ENCODE peak calls at places on chromosomes 7 and 10, in five cellular contexts. J is HCT116, Q is IMR-90, Z is AG09309, P is fibroblast of mammary gland. G is an unnamed sample.

GRCh38 chr10:111370101-111370500 is 293.3 kb downstream of the ADRA2A start:
- DNase-seq in Q (no peak), P (no peak), J (no peak), Z (no peak), G (no peak)

GRCh38 chr7:4861673-4862072 is at the start of gene PAPOLB:
- DNase-seq in J (no peak), P (no peak), Q (no peak), Z (no peak), G (no peak)

GRCh38 chr10:5910323-5911100 is 20.5 kb downstream of the FBH1 start:
- DNase-seq in Q (no peak), J (no peak), P (peak), Z (no peak), G (no peak)

GRCh38 chr7:139680676-139681462 is 96.9 kb downstream of the HIPK2 start:
- DNase-seq in J (peak), Q (peak), Z (peak), P (peak), G (peak)

GRCh38 chr10:87546221-87546620 is 41.5 kb downstream of the MINPP1 start:
- DNase-seq in Q (no peak), Z (no peak), P (peak), J (no peak), G (peak)

GRCh38 chr7:17123020-17123419 is 175.4 kb upstream of the AHR start:
- DNase-seq in J (no peak), Z (peak), Q (peak), P (peak), G (peak)

GRCh38 chr7:3042861-3043489 is 692 bp downstream of the CARD11 start:
- DNase-seq in Q (no peak), J (no peak), P (no peak), Z (no peak), G (no peak)

GRCh38 chr7:106068538-106068961 is 43.6 kb downstream of the SYPL1 start:
- DNase-seq in P (no peak), J (no peak), Z (no peak), Q (no peak), G (no peak)

GRCh38 chr10:121426307-121426706 is 171.9 kb downstream of the FGFR2 start:
- DNase-seq in J (peak), Q (no peak), Z (no peak), P (no peak), G (no peak)

GRCh38 chr7:16989883-16990413 is 108.2 kb upstream of the AGR3 start:
- DNase-seq in J (peak), P (peak), Z (peak), Q (peak), G (peak)

GRCh38 chr7:22442187-22442886 is 57.7 kb downstream of the STEAP1B start:
- DNase-seq in P (no peak), J (no peak), Z (no peak), Q (no peak), G (no peak)

GRCh38 chr7:37920619-37921339 is at the start of gene EPDR1:
- DNase-seq in Q (no peak), J (peak), Z (no peak), P (no peak), G (no peak)
- H3K4me3 ChIP-seq in Q (no peak), J (peak), Z (peak), P (peak), G (peak)

DNA sequence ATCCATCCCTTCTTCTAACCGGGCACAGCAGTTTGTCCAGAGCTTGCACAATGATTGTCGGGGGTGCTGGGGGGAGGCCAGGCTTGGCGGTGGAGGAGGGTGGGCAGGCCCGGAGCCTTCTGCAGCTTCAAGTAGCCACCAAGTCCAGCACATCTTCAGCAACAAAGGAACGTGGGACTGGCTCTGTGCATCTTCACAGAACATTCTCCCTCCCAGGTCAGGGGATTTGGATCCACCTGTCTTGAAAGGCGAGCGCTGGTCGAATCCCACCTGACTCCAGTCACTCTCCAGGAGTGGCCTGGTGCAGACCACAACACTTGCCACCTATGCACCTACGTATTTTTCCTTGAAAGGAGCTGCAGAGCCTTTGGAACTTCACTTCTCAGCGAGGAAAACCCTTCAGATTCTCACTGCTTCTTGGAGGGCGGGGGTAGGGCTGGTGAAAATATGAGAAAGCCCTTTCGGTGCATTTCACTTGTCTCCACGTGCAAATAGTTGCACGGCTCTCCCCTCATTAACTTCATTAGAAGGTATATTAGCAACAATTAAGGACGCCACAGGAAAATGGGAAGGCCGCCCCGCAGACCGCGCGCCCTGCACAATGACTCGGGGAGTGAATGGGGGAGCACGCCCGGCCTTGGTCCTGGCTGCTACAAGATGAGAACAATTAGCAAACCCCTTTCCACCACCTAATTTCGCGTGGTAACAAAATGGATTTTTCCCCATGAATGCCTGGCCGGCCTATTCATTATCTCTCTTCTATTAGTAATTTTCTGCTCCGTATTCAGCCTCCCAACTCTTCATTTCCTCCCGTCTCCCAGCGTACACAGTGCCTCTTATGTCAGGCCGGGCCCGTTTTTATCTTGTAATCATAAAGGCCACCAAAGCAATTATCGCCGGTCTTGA is 346.7 kb downstream of the DNAJB6 start:
- DNase-seq in J (no peak), Z (no peak), Q (no peak), P (no peak), G (no peak)
- H3K4me3 ChIP-seq in J (no peak), Z (no peak), Q (no peak), P (peak), G (no peak)

GRCh38 chr7:102029616-102030015 is 212.2 kb downstream of the CUX1 start:
- DNase-seq in P (no peak), Z (no peak), J (no peak), Q (no peak), G (no peak)
- H3K4me3 ChIP-seq in P (no peak), Z (no peak), J (no peak), Q (no peak), G (no peak)

DNA sequence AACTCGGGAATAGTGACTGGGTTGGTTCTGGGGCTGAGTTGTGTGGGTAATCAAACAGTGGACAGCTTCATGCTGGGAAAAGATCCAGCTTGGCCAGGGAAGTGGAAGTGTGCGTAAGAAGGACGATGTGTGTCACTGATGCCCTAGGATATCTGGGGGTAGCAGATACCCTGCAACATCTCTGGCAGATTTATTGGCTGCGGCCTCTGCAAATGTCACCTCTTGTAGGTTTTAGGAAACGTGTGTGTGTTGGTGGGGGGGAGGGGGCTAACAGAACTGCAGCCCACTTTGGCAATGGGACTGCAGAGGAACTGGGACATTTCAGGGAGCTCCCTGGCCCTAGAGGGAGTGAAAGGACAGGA is 965 bp upstream of the AGAP3 start:
- DNase-seq in P (peak), Q (no peak), J (no peak), Z (no peak), G (no peak)
- H3K4me3 ChIP-seq in P (no peak), Q (no peak), J (peak), Z (no peak), G (peak)

GRCh38 chr10:32981760-32982159 is 23.7 kb upstream of the ITGB1 start:
- DNase-seq in Z (no peak), Q (peak), P (peak), J (no peak), G (peak)
- H3K4me3 ChIP-seq in Z (no peak), Q (no peak), P (no peak), J (no peak), G (no peak)

GRCh38 chr7:141013345-141013715 is 1.4 kb downstream of the MRPS33 start:
- DNase-seq in Z (no peak), J (no peak), P (no peak), Q (no peak), G (no peak)

GRCh38 chr7:141012044-141012685 is 2.6 kb downstream of the MRPS33 start:
- DNase-seq in P (peak), Z (peak), J (peak), Q (peak), G (peak)

GRCh38 chr7:141012696-141013344 is 1.9 kb downstream of the MRPS33 start:
- DNase-seq in P (peak), Q (peak), Z (no peak), J (no peak), G (no peak)

GRCh38 chr7:141014523-141015395 is at the start of gene MRPS33:
- DNase-seq in J (peak), P (peak), Z (peak), Q (peak), G (peak)

DNA sequence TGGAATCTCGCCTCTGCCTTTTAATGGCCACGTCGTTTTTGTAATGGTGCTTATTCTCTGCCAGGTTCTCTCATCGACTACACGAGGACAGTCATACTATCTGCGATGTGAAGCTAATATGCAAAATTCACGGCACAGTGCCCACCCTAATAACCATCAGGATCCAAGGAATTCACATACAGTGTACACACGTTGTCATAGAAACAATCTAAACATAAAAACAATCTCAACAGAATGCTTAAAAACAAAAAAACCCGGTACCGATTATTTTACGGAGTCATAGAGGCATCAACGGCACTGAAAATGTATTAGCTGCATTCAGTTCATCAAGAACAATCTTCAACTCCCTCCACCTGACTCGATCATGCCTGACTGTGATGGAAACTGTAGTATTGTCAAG is 661 bp downstream of the MRPS33 start:
- DNase-seq in Q (peak), J (no peak), Z (no peak), P (peak), G (peak)
- H3K4me3 ChIP-seq in Q (peak), J (peak), Z (peak), P (peak), G (peak)

GRCh38 chr7:7180725-7181428 is 1.5 kb upstream of the C1GALT1 start:
- DNase-seq in Z (no peak), Q (no peak), J (no peak), P (no peak), G (no peak)
- H3K4me3 ChIP-seq in Z (no peak), Q (no peak), J (peak), P (no peak), G (no peak)

GRCh38 chr7:36286241-36286640 is 103.4 kb upstream of the ANLN start:
- DNase-seq in Q (no peak), P (no peak), Z (no peak), J (no peak), G (no peak)
- H3K4me3 ChIP-seq in Q (no peak), P (no peak), Z (no peak), J (no peak), G (no peak)